ENCODE peak calls at places on chromosomes 2 and 18, in four cellular contexts. K, D, E and L are unnamed samples.

GRCh38 chr2:215535726-215536125 is 99.9 kb upstream of the FN1 start:
- DNase-seq in K (no peak), D (no peak), E (peak), L (no peak)

GRCh38 chr2:167406558-167406957 is 518.3 kb downstream of the XIRP2 start:
- DNase-seq in K (no peak), D (peak), E (no peak), L (no peak)

GRCh38 chr2:200812122-200813022 is 662 bp downstream of the BZW1 start:
- DNase-seq in K (peak), D (peak), E (peak), L (no peak)

GRCh38 chr2:31980674-31981356 is 30.0 kb downstream of the MEMO1 start:
- DNase-seq in K (no peak), D (no peak), E (peak), L (peak)

GRCh38 chr18:54254265-54254758 is 15.0 kb upstream of the POLI start:
- DNase-seq in K (no peak), D (no peak), E (peak), L (no peak)

GRCh38 chr18:80229766-80230745 is 17.3 kb downstream of the PARD6G start:
- DNase-seq in K (no peak), D (no peak), E (no peak), L (no peak)

GRCh38 chr2:35978218-35978617 is 377.4 kb upstream of the CRIM1 start:
- DNase-seq in K (no peak), D (no peak), E (no peak), L (no peak)

GRCh38 chr18:2979027-2979570 is 33.8 kb downstream of the LPIN2 start:
- DNase-seq in K (no peak), D (no peak), E (no peak), L (no peak)

GRCh38 chr2:46239175-46239846 is 57.9 kb upstream of the EPAS1 start:
- DNase-seq in K (no peak), D (no peak), E (no peak), L (no peak)

GRCh38 chr2:216429403-216429802 is 17.1 kb downstream of the SMARCAL1 start:
- DNase-seq in K (no peak), D (no peak), E (no peak), L (no peak)

GRCh38 chr2:85145116-85145820 is 12.1 kb downstream of the TCF7L1 start:
- DNase-seq in K (no peak), D (no peak), E (no peak), L (no peak)
- TF ChIP-seq CBFB in K (no peak), D (no peak), E (no peak), L (no peak)

DNA sequence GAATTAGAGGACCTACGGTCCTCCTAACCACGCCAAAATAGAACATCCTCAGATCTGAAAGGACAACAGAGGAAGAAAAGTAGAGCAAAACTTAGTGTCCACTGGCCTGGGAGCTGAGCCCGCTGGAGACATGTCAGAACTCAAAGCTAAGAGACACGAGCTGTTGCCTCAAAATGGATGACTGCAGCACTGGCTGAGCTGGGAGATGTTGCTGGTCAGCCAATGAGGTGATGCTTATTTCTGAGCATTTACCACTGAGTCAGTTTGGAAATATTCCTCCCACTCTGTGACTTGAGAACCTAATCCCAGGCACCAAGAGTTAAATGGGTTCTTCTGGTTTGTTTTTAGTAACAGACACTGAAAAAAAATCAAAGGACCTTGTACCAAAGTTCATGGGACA is 32.6 kb downstream of the FBXO15 start:
- DNase-seq in K (no peak), D (no peak), E (no peak), L (no peak)
- TF ChIP-seq CBFB in K (no peak), D (no peak), E (no peak), L (no peak)

DNA sequence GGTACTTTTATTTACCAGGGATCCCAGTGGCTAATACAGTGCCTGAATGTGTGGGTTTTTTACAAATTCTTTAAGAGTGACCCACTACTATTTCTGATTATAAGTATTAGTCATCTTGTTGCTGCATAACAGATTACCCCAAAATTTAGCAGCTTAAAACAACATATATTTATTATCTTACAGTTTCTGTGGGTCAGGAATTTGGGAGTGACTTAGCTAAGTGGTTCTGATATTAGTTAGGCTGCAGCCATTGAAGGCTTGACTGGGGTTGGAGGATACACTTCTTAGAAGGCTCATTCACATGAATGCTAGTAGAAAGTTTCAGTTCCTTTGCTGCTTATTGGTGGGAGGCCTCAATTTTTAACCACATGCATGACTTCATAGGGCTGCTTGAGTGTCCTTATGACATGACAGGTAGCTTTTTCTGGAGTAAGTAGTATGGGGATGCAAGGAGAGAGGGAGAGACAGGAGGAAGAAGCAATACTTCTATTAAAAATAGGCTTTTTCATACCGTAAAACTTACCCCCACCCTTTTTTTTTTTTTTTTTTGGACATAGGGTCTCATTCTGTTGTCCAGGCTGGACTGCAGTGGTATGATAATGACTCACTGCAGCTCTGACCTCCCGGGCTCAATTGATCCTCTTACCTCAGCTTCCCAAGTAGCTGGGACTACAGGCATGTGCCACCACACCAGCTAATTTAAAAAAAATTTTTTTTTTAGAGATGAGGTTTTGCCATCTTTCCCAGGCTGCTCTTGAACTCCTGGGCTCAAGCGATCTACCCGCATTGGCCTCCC is 13.3 kb upstream of the POLE4 start:
- DNase-seq in K (no peak), D (no peak), E (no peak), L (peak)
- TF ChIP-seq CBFB in K (no peak), D (no peak), E (no peak), L (peak)

DNA sequence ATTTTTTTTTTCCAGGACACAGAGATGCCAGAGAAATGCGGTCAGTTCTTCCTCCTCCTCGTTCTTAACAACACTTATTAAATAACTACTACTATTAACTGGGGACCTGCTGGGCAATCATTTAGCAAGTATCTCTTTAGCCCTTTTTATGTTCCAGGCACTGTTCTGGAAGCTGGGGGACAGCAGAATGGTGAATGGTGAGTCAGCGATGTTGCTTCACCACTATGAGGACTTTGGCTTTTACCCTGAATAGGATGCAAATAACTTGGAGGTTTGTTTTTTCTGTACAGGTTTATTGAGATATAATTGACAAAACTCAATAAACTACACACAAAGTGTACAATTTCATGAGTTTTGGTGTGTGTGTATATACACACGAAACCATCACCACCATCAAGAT is 179.9 kb upstream of the MSH6 start:
- DNase-seq in K (no peak), D (no peak), E (no peak), L (no peak)
- TF ChIP-seq CBFB in K (no peak), D (no peak), E (no peak), L (no peak)

DNA sequence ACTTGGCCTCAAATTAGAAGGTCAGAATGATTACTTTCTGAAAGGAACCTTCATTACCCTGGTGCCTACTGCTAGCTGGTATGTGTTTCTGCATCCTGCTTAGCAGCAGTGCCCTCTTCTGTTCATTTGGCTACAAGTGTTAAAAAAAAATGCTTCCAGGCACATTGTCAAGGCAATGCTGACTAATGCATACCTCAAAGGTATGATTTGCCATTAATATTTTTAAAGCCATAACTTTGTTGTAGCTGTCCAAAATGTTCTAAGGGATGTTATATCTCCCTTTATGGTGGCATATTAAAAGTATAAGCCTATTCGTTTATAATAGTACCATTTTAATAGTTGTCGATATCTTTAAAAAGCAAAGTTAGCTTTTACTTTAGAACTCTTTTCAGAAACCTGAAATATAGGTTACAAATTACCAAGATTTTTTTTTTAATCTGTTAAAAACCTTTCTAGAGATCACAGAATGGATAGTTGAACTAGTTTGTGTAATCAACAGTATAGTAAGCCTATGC is 52.0 kb upstream of the FAM171B start:
- DNase-seq in K (no peak), D (no peak), E (peak), L (peak)
- TF ChIP-seq CBFB in K (no peak), D (no peak), E (no peak), L (no peak)

GRCh38 chr2:234496442-234496834 is 443 bp downstream of the ARL4C start:
- DNase-seq in K (peak), D (no peak), E (no peak), L (no peak)
- TF ChIP-seq CBFB in K (no peak), D (no peak), E (no peak), L (no peak)

GRCh38 chr2:100182494-100183355 is 40.3 kb upstream of the AFF3 start:
- DNase-seq in K (no peak), D (peak), E (no peak), L (no peak)
- TF ChIP-seq CBFB in K (no peak), D (no peak), E (no peak), L (no peak)

GRCh38 chr18:26164571-26164970 is 30.9 kb downstream of the PSMA8 start:
- DNase-seq in K (no peak), D (no peak), E (no peak), L (no peak)

GRCh38 chr18:26157326-26157725 is 23.7 kb downstream of the PSMA8 start:
- DNase-seq in K (no peak), D (no peak), E (no peak), L (no peak)

DNA sequence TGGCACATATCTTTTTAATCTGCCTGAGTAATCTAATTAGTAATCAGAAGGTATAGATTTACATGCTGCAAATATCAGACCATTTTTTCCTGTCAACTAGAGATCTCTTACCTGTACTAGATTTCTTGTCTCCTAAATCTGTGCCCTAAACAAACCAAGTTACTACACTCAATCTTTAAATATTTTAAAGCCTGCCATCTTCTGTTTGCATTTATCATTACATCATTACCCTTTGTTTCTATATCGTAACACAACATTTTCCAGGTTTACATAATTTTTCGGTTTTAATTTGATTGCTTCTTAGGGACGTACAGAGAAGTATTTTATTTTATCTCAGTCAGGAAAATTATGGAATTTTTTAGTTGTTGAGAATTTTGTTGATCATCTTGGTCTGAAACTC is 25.7 kb downstream of the PSMA8 start:
- DNase-seq in K (no peak), D (no peak), E (no peak), L (no peak)
- TF ChIP-seq CBFB in K (no peak), D (no peak), E (no peak), L (no peak)

GRCh38 chr2:71068218-71069035 is at the start of gene NAGK:
- DNase-seq in K (peak), D (peak), E (peak), L (peak)

GRCh38 chr2:71071681-71072398 is 3.4 kb downstream of the NAGK start:
- DNase-seq in K (no peak), D (peak), E (no peak), L (peak)

GRCh38 chr2:71070294-71071025 is 2.0 kb downstream of the NAGK start:
- DNase-seq in K (no peak), D (peak), E (peak), L (no peak)

GRCh38 chr2:71067567-71068217 is 756 bp upstream of the NAGK start:
- DNase-seq in K (no peak), D (peak), E (no peak), L (no peak)

DNA sequence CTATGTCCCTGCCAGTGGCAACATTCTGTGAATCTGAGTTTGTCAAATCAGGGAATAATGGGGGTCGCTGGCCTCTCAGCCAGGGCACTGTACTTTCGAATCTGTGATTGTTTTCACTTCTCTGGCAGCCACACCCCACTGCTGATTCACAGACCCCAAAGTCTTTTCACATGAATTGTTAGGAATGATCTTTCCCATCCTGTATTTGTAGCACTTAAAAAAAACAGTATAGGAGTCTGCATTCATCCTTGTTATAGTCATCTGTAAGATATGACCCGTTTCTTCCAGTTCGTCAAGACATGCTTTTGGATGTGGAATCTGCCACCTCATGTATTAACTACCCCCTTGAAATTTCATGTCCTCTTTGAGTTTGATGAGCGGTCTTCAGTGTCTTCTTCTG is 928 bp downstream of the NAGK start:
- DNase-seq in K (no peak), D (no peak), E (no peak), L (no peak)
- TF ChIP-seq CBFB in K (no peak), D (no peak), E (no peak), L (no peak)